ENCODE peak calls at places on chromosomes 5 and 9, in five cellular contexts. One of them, this sample, is unnamed. For H3K4me1, the result is how much of the 10 kb centered on the place peaks cover.

GRCh38 chr9:107784235-107784958 is 294.8 kb upstream of the KLF4 start:
- DNase-seq in uterus: no peak
- DNase-seq in PC-3: no peak
- DNase-seq in CD8-positive, alpha-beta T cell: no peak
- DNase-seq in lower lobe of right lung: no peak
- DNase-seq in this sample: peak

GRCh38 chr5:109614316-109614715 is 75.4 kb upstream of the MAN2A1 start:
- DNase-seq in uterus: no peak
- DNase-seq in CD8-positive, alpha-beta T cell: no peak
- DNase-seq in lower lobe of right lung: no peak
- DNase-seq in PC-3: no peak
- DNase-seq in this sample: no peak

GRCh38 chr9:91856419-91856818 is 93.6 kb downstream of the ROR2 start:
- DNase-seq in uterus: no peak
- DNase-seq in PC-3: no peak
- DNase-seq in CD8-positive, alpha-beta T cell: no peak
- DNase-seq in lower lobe of right lung: no peak
- DNase-seq in this sample: peak

GRCh38 chr9:103721056-103721455 is 373.1 kb upstream of the SMC2 start:
- DNase-seq in CD8-positive, alpha-beta T cell: no peak
- DNase-seq in PC-3: no peak
- DNase-seq in uterus: no peak
- DNase-seq in lower lobe of right lung: no peak
- DNase-seq in this sample: no peak

GRCh38 chr9:37353791-37354190 is 68.7 kb upstream of the GRHPR start:
- DNase-seq in uterus: no peak
- DNase-seq in lower lobe of right lung: no peak
- DNase-seq in PC-3: no peak
- DNase-seq in CD8-positive, alpha-beta T cell: no peak
- DNase-seq in this sample: no peak

GRCh38 chr5:171494452-171495121 is 75.1 kb downstream of the FGF18 start:
- DNase-seq in PC-3: peak
- DNase-seq in CD8-positive, alpha-beta T cell: no peak
- DNase-seq in lower lobe of right lung: no peak
- DNase-seq in uterus: peak
- DNase-seq in this sample: peak

GRCh38 chr9:134899818-134900325 is 17.8 kb downstream of the FCN1 start:
- DNase-seq in CD8-positive, alpha-beta T cell: no peak
- DNase-seq in lower lobe of right lung: no peak
- DNase-seq in PC-3: no peak
- DNase-seq in uterus: peak
- DNase-seq in this sample: no peak

GRCh38 chr9:131951905-131952304 is 127.8 kb downstream of the MED27 start:
- DNase-seq in CD8-positive, alpha-beta T cell: no peak
- DNase-seq in lower lobe of right lung: no peak
- DNase-seq in uterus: no peak
- DNase-seq in PC-3: no peak
- DNase-seq in this sample: no peak

GRCh38 chr5:172901012-172901780 is 58.0 kb upstream of the RPL26L1 start:
- DNase-seq in uterus: peak
- DNase-seq in lower lobe of right lung: no peak
- DNase-seq in PC-3: no peak
- DNase-seq in CD8-positive, alpha-beta T cell: no peak
- DNase-seq in this sample: peak

GRCh38 chr5:178373711-178374110 is 141.1 kb upstream of the PHYKPL start:
- DNase-seq in uterus: no peak
- DNase-seq in CD8-positive, alpha-beta T cell: no peak
- DNase-seq in PC-3: no peak
- DNase-seq in lower lobe of right lung: no peak
- DNase-seq in this sample: no peak

GRCh38 chr5:177389368-177390169 is 5.3 kb downstream of the SLC34A1 start:
- DNase-seq in uterus: no peak
- DNase-seq in PC-3: peak
- DNase-seq in CD8-positive, alpha-beta T cell: peak
- DNase-seq in lower lobe of right lung: no peak
- DNase-seq in this sample: peak

GRCh38 chr5:7756453-7756852 is 94.5 kb downstream of the CFAP90 start:
- DNase-seq in PC-3: no peak
- DNase-seq in lower lobe of right lung: no peak
- DNase-seq in CD8-positive, alpha-beta T cell: no peak
- DNase-seq in uterus: no peak
- DNase-seq in this sample: no peak

GRCh38 chr5:53430618-53431252 is 49.7 kb upstream of the FST start:
- DNase-seq in PC-3: peak
- DNase-seq in lower lobe of right lung: no peak
- DNase-seq in uterus: no peak
- DNase-seq in CD8-positive, alpha-beta T cell: no peak
- DNase-seq in this sample: peak

GRCh38 chr5:181167814-181168488 is 20.6 kb downstream of the OR2V2 start:
- DNase-seq in lower lobe of right lung: no peak
- DNase-seq in CD8-positive, alpha-beta T cell: no peak
- DNase-seq in uterus: no peak
- DNase-seq in PC-3: peak
- DNase-seq in this sample: peak

GRCh38 chr5:11322133-11322532 is 561.1 kb upstream of the DAP start:
- DNase-seq in CD8-positive, alpha-beta T cell: no peak
- DNase-seq in uterus: no peak
- DNase-seq in lower lobe of right lung: no peak
- DNase-seq in PC-3: peak
- DNase-seq in this sample: no peak

GRCh38 chr9:616694-617093 is 224.8 kb upstream of the DMRT1 start:
- DNase-seq in PC-3: peak
- DNase-seq in uterus: no peak
- DNase-seq in lower lobe of right lung: no peak
- DNase-seq in CD8-positive, alpha-beta T cell: no peak
- DNase-seq in this sample: no peak

GRCh38 chr9:72292184-72292787 is 72.7 kb downstream of the ZFAND5 start:
- DNase-seq in CD8-positive, alpha-beta T cell: no peak
- DNase-seq in lower lobe of right lung: no peak
- DNase-seq in PC-3: peak
- DNase-seq in uterus: no peak
- DNase-seq in this sample: no peak

GRCh38 chr9:4507306-4507705 is 17.0 kb downstream of the SLC1A1 start:
- DNase-seq in PC-3: no peak
- DNase-seq in CD8-positive, alpha-beta T cell: no peak
- DNase-seq in uterus: no peak
- DNase-seq in lower lobe of right lung: no peak
- DNase-seq in this sample: no peak

GRCh38 chr5:1470762-1471211 is 25.5 kb upstream of the SLC6A3 start:
- DNase-seq in uterus: no peak
- DNase-seq in PC-3: no peak
- DNase-seq in CD8-positive, alpha-beta T cell: no peak
- DNase-seq in lower lobe of right lung: no peak
- DNase-seq in this sample: no peak

GRCh38 chr5:148807845-148808244 is 18.6 kb upstream of the ADRB2 start:
- DNase-seq in lower lobe of right lung: peak
- DNase-seq in CD8-positive, alpha-beta T cell: no peak
- DNase-seq in PC-3: no peak
- DNase-seq in uterus: no peak
- DNase-seq in this sample: no peak

GRCh38 chr9:93024986-93025630 is 33.4 kb upstream of the SUSD3 start:
- DNase-seq in CD8-positive, alpha-beta T cell: no peak
- DNase-seq in uterus: no peak
- DNase-seq in lower lobe of right lung: no peak
- DNase-seq in PC-3: no peak
- DNase-seq in this sample: no peak

GRCh38 chr5:107295914-107296313 is 374.8 kb downstream of the EFNA5 start:
- DNase-seq in PC-3: no peak
- DNase-seq in uterus: no peak
- DNase-seq in CD8-positive, alpha-beta T cell: no peak
- DNase-seq in lower lobe of right lung: no peak
- DNase-seq in this sample: peak

GRCh38 chr9:113875917-113876805 is at the start of gene ZNF618:
- DNase-seq in uterus: no peak
- DNase-seq in PC-3: peak
- DNase-seq in lower lobe of right lung: peak
- DNase-seq in CD8-positive, alpha-beta T cell: no peak
- DNase-seq in this sample: peak

GRCh38 chr9:133771486-133772482 is 33.6 kb upstream of the SARDH start:
- DNase-seq in lower lobe of right lung: peak
- DNase-seq in CD8-positive, alpha-beta T cell: no peak
- DNase-seq in PC-3: no peak
- DNase-seq in uterus: peak
- DNase-seq in this sample: no peak

GRCh38 chr5:72183231-72183630 is 76.0 kb downstream of the MAP1B start:
- DNase-seq in CD8-positive, alpha-beta T cell: no peak
- DNase-seq in PC-3: no peak
- DNase-seq in uterus: no peak
- DNase-seq in lower lobe of right lung: no peak
- DNase-seq in this sample: no peak

GRCh38 chr5:72180925-72181324 is 73.7 kb downstream of the MAP1B start:
- DNase-seq in PC-3: no peak
- DNase-seq in lower lobe of right lung: no peak
- DNase-seq in uterus: no peak
- DNase-seq in CD8-positive, alpha-beta T cell: no peak
- DNase-seq in this sample: no peak

GRCh38 chr5:72177538-72177937 is 70.3 kb downstream of the MAP1B start:
- DNase-seq in CD8-positive, alpha-beta T cell: no peak
- DNase-seq in uterus: no peak
- DNase-seq in PC-3: no peak
- DNase-seq in lower lobe of right lung: no peak
- DNase-seq in this sample: no peak

GRCh38 chr5:72179816-72180440 is 72.7 kb downstream of the MAP1B start:
- DNase-seq in uterus: no peak
- DNase-seq in lower lobe of right lung: no peak
- DNase-seq in CD8-positive, alpha-beta T cell: no peak
- DNase-seq in PC-3: peak
- DNase-seq in this sample: no peak

DNA sequence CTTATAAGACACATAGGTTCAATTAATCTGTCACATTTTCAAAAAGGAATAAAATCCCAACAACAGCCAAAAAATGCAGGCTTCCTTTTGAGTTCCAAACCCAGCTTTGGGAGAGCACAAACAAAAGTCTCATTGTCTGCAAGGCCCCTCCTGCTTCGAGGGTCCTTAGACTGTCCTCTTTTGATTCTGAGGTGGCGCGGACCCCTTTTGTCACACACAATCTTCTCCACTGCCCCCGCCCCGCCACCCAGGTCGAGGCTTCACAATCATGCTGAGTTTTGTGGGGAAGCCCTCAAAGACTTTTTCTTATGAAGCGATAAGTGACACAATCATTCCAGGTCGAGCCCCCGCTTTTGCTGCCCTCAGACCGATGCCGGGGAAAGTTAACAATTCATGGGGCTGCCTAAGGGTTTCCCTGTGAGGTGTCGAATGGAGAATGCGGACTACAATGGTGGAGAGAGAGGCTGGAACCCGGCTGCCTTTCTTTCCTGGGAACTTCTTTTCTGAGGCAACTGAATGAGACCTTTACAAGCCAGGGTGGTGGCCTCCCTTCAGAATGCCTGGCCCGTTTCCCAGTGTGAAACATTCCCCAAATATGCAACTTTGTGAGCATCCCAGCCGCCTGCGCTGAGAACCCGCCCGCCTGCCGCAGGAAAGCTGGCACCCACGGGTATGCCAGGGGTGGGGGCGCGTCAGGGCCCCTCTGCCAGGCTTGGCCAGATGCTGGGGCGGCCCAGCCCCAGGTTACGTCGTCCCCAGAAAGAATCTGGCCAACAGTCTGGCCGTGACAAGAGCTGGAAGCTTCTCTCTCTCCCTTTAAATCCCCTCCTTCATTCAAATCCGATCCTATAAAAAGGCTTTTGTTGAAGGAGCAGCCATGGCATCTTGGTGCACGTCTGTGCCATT is 71.9 kb downstream of the MAP1B start:
- DNase-seq in uterus: peak
- DNase-seq in lower lobe of right lung: no peak
- DNase-seq in CD8-positive, alpha-beta T cell: no peak
- DNase-seq in PC-3: peak
- DNase-seq in this sample: peak
- H3K4me3 ChIP-seq in uterus: peak
- H3K4me3 ChIP-seq in lower lobe of right lung: no peak
- H3K4me3 ChIP-seq in CD8-positive, alpha-beta T cell: no peak
- H3K4me3 ChIP-seq in PC-3: peak
- H3K4me3 ChIP-seq in this sample: no peak

GRCh38 chr5:150082364-150082763 is 4.0 kb downstream of the CSF1R start:
- DNase-seq in lower lobe of right lung: no peak
- DNase-seq in PC-3: no peak
- DNase-seq in CD8-positive, alpha-beta T cell: no peak
- DNase-seq in uterus: no peak
- DNase-seq in this sample: no peak

GRCh38 chr5:150081541-150082283 is 4.6 kb downstream of the CSF1R start:
- DNase-seq in CD8-positive, alpha-beta T cell: no peak
- DNase-seq in PC-3: no peak
- DNase-seq in uterus: peak
- DNase-seq in lower lobe of right lung: peak
- DNase-seq in this sample: no peak

GRCh38 chr5:150082889-150083288 is 3.5 kb downstream of the CSF1R start:
- DNase-seq in lower lobe of right lung: no peak
- DNase-seq in CD8-positive, alpha-beta T cell: no peak
- DNase-seq in uterus: peak
- DNase-seq in PC-3: no peak
- DNase-seq in this sample: no peak

GRCh38 chr5:150085191-150085912 is 1.0 kb downstream of the CSF1R start:
- DNase-seq in lower lobe of right lung: no peak
- DNase-seq in PC-3: no peak
- DNase-seq in CD8-positive, alpha-beta T cell: no peak
- DNase-seq in uterus: no peak
- DNase-seq in this sample: no peak

GRCh38 chr5:150085950-150086715 is at the start of gene CSF1R:
- DNase-seq in uterus: no peak
- DNase-seq in CD8-positive, alpha-beta T cell: no peak
- DNase-seq in PC-3: no peak
- DNase-seq in lower lobe of right lung: no peak
- DNase-seq in this sample: no peak
- H3K4me1 ChIP-seq in uterus: under half
- H3K4me1 ChIP-seq in CD8-positive, alpha-beta T cell: under half
- H3K4me1 ChIP-seq in PC-3: under half
- H3K4me1 ChIP-seq in lower lobe of right lung: under half
- H3K4me1 ChIP-seq in this sample: under half

GRCh38 chr5:68227532-68228160 is 12.1 kb downstream of the PIK3R1 start:
- DNase-seq in lower lobe of right lung: no peak
- DNase-seq in uterus: no peak
- DNase-seq in CD8-positive, alpha-beta T cell: no peak
- DNase-seq in PC-3: no peak
- DNase-seq in this sample: no peak
- H3K4me3 ChIP-seq in lower lobe of right lung: peak
- H3K4me3 ChIP-seq in uterus: no peak
- H3K4me3 ChIP-seq in CD8-positive, alpha-beta T cell: no peak
- H3K4me3 ChIP-seq in PC-3: no peak
- H3K4me3 ChIP-seq in this sample: no peak

DNA sequence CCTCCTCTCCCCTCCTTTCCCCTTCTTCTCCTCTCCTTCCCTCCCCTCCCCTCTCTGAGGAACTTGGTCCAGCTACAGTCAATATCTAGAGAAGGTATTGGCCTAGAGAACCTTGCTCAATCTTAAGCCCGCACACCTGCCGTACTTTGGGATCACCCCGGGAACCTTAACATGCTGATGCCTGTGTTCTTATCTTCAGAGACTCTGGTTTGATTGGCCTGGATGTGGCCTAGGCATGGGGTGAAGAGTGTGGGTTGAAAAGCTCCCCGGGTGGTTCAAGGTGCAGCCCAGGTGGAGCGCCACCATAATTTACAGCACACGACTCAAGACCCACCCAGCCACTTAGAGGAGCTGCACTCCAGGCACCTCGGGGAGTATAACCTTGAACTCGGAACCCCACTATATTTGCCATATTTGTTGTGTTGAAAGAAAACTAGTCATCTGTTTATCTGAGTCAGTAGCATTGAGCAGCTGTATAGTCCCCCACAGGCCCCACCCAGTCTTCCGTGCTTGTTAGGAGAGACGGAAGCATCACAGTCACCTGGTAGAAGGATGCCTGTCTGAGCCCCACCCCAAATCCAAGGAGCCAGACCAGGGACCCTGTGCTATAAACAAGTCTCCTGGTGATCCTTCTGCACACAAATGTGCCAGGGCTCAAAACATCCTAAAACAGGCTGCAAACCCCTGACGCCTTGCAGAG is 14.4 kb upstream of the PHF19 start:
- DNase-seq in CD8-positive, alpha-beta T cell: peak
- DNase-seq in uterus: no peak
- DNase-seq in lower lobe of right lung: no peak
- DNase-seq in PC-3: no peak
- DNase-seq in this sample: no peak
- H3K4me1 ChIP-seq in CD8-positive, alpha-beta T cell: half or more
- H3K4me1 ChIP-seq in uterus: under half
- H3K4me1 ChIP-seq in lower lobe of right lung: under half
- H3K4me1 ChIP-seq in PC-3: under half
- H3K4me1 ChIP-seq in this sample: under half

This sample was measured in mesendoderm.